ENCODE peak calls at places on chromosomes 13 and 19, in four cellular contexts. I is upper lobe of right lung, P is A172, L is fibroblast of the conjunctiva. R is an unnamed sample.

GRCh38 chr13:44075113-44075512 is 195.4 kb downstream of the LACC1 start:
- DNase-seq in I (no peak), L (no peak), P (no peak), R (no peak)

GRCh38 chr19:1085676-1086442 is 9.3 kb downstream of the POLR2E start:
- DNase-seq in I (peak; percentile 65), L (no peak), P (no peak), R (no peak)

GRCh38 chr19:51375504-51376221 is 3.2 kb upstream of the NKG7 start:
- DNase-seq in P (no peak), L (no peak), I (no peak), R (no peak)

GRCh38 chr19:7670150-7670784 is 1.4 kb downstream of the RETN start:
- DNase-seq in P (no peak), I (peak; percentile 84), L (no peak), R (no peak)

GRCh38 chr19:18913466-18913865 is 5.7 kb downstream of the COPE start:
- DNase-seq in P (no peak), L (no peak), I (no peak), R (no peak)

GRCh38 chr19:36142496-36142895 is 2.6 kb downstream of the CAPNS1 start:
- DNase-seq in P (no peak), L (no peak), I (no peak), R (no peak)

GRCh38 chr13:39963612-39964011 is 308.1 kb downstream of the COG6 start:
- DNase-seq in L (no peak), P (no peak), I (no peak), R (no peak)

GRCh38 chr19:42132030-42132628 is at the start of gene POU2F2:
- DNase-seq in P (no peak), L (no peak), I (peak; percentile 71), R (no peak)

GRCh38 chr13:36275190-36276002 is 22.2 kb downstream of the CCDC169 start:
- DNase-seq in L (peak; percentile 84), I (no peak), P (peak; percentile 50), R (peak; percentile 76)

GRCh38 chr13:53408847-53409568 is 380.4 kb downstream of the OLFM4 start:
- DNase-seq in L (no peak), P (no peak), I (no peak), R (no peak)

GRCh38 chr19:50568321-50569022 is at the start of gene LRRC4B:
- DNase-seq in P (peak; percentile 37), I (no peak), L (no peak), R (no peak)